ENCODE peak calls at places on chromosomes 16 and 17, in nine cellular contexts. Q, J, Y, Z, T, I, P, U and G are unnamed samples.
A peak's percentile ranks its signal among the peaks of the same experiment; 100 is the strongest.

GRCh38 chr16:71357681-71358080 is 842 bp upstream of the CALB2 start:
- DNase-seq in T (no peak), Y (no peak), J (no peak), Z (no peak), I (no peak), Q (no peak), P (no peak), U (no peak), G (no peak)

GRCh38 chr16:77374384-77374783 is 60.5 kb downstream of the ADAMTS18 start:
- DNase-seq in Y (no peak), J (no peak), U (peak; percentile 57), Z (no peak), Q (no peak), P (no peak), T (no peak), I (no peak), G (peak; percentile 57)

GRCh38 chr16:60815033-60815432 is 1221.2 kb downstream of the CDH8 start:
- DNase-seq in I (no peak), U (no peak), P (no peak), T (no peak), Q (no peak), J (no peak), Y (no peak), Z (no peak), G (no peak)

GRCh38 chr17:64534187-64534586 is 27.4 kb downstream of the CEP95 start:
- DNase-seq in J (no peak), I (no peak), Q (no peak), P (no peak), Z (no peak), T (no peak), U (no peak), Y (no peak), G (peak; percentile 10)

GRCh38 chr16:89637379-89637778 is 20.1 kb downstream of the CHMP1A start:
- DNase-seq in J (no peak), Q (no peak), P (no peak), I (no peak), T (no peak), U (no peak), Y (no peak), Z (no peak), G (no peak)

GRCh38 chr16:50494501-50495491 is 53.4 kb upstream of the NKD1 start:
- DNase-seq in U (no peak), Q (no peak), I (no peak), T (no peak), J (no peak), P (no peak), Y (no peak), Z (no peak), G (no peak)

GRCh38 chr16:72836985-72837384 is 210.9 kb downstream of the ZFHX3 start:
- DNase-seq in P (no peak), I (no peak), Y (no peak), J (no peak), Q (no peak), T (no peak), Z (no peak), U (no peak), G (no peak)

GRCh38 chr17:9676742-9677387 is 31.5 kb downstream of the USP43 start:
- DNase-seq in Q (peak; percentile 33), Z (peak; percentile 90), I (no peak), Y (peak; percentile 30), J (no peak), P (peak; percentile 52), U (no peak), T (no peak), G (peak; percentile 99)

GRCh38 chr16:29891525-29892457 is 7.6 kb downstream of the SEZ6L2 start:
- DNase-seq in U (peak; percentile 64), Z (no peak), T (no peak), Y (no peak), P (no peak), Q (no peak), J (no peak), I (no peak), G (no peak)

GRCh38 chr17:16211601-16212000 is 3.7 kb downstream of the NCOR1 start:
- DNase-seq in U (no peak), T (no peak), Y (no peak), Z (no peak), P (peak; percentile 70), J (no peak), Q (no peak), I (no peak), G (no peak)

GRCh38 chr16:67199808-67200198 is 872 bp downstream of the ELMO3 start:
- DNase-seq in Y (no peak), I (no peak), Z (no peak), J (no peak), Q (no peak), P (no peak), U (no peak), T (peak; percentile 75), G (no peak)

GRCh38 chr16:53156516-53156915 is 101.7 kb downstream of the CHD9 start:
- DNase-seq in U (no peak), Y (no peak), J (no peak), I (no peak), Z (peak; percentile 45), T (no peak), P (peak; percentile 50), Q (peak; percentile 35), G (no peak)

GRCh38 chr17:62933986-62934385 is 32.0 kb upstream of the TANC2 start:
- DNase-seq in I (no peak), Q (no peak), P (peak; percentile 58), Y (no peak), J (no peak), U (peak; percentile 35), Z (no peak), T (no peak), G (no peak)

GRCh38 chr17:74959826-74960738 is 12.5 kb downstream of the HID1 start:
- DNase-seq in I (no peak), Q (no peak), J (no peak), U (no peak), Y (no peak), P (peak; percentile 17), T (peak; percentile 73), Z (no peak), G (peak; percentile 55)

GRCh38 chr16:75152635-75153034 is 4.3 kb downstream of the ZFP1 start:
- DNase-seq in U (no peak), I (no peak), T (no peak), Y (no peak), J (no peak), Z (no peak), Q (no peak), P (no peak), G (no peak)

GRCh38 chr17:72976971-72977767 is 115.3 kb downstream of the SLC39A11 start:
- DNase-seq in Z (peak; percentile 89), U (peak; percentile 75), T (no peak), Q (peak; percentile 95), J (peak; percentile 26), I (no peak), Y (no peak), P (peak; percentile 88), G (peak; percentile 68)

GRCh38 chr16:83272843-83273242 is 534.9 kb upstream of the HSBP1 start:
- DNase-seq in Y (no peak), I (no peak), J (no peak), Z (no peak), Q (no peak), P (no peak), T (no peak), U (no peak), G (no peak)
- TF ChIP-seq CTCF in Y (no peak), I (no peak), J (no peak), Z (no peak), Q (no peak), P (no peak), T (no peak), U (no peak), G (no peak)

DNA sequence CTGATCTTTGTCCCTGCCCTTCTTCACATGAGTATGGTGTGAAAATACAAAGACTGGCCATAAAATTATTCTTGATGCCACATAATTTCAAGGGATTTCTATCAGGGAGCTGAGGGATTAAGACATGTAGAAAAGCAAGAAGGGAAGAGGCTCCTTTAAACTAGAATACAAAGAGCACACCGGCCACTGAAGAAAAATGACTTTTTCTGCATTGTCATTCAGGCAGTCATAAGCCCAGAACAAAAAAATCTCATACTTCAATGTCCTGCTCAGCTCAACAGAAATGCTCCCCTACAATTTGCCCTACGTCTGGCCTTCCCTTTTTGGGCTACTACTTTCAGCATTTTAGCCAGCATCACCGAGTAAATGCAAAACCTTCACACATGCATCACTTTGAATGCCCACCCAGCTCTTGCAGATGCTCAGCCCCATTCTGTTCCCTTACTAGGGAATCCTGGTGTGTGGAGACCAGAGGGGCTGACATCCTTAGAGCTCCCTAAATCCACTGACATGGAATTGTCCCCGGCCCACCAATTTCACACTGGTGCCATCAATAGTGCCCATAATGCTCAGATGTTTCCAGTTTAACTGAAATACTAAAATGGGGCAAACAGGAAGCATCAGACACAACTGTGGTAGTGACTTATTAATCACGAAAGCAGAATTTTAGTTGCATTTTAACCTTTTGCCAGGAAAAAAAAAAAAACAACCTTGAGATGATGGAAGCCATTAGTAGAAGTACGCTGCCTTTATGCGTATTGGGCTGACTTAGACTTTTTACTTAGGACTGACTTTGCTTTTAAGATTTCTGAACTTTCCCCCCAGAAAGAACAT is 2.7 kb downstream of the MAP3K14 start:
- DNase-seq in I (no peak), Z (no peak), Q (no peak), T (no peak), Y (no peak), P (no peak), U (no peak), J (no peak), G (no peak)
- H3K4me3 ChIP-seq in I (peak overlapping the region; percentile 78), Z (peak overlapping the region; percentile 98), Q (peak overlapping the region; percentile 96), T (no peak overlapping the region), Y (peak overlapping the region; percentile 83), P (peak overlapping the region; percentile 90), U (no peak overlapping the region), J (no peak overlapping the region), G (no peak overlapping the region)

DNA sequence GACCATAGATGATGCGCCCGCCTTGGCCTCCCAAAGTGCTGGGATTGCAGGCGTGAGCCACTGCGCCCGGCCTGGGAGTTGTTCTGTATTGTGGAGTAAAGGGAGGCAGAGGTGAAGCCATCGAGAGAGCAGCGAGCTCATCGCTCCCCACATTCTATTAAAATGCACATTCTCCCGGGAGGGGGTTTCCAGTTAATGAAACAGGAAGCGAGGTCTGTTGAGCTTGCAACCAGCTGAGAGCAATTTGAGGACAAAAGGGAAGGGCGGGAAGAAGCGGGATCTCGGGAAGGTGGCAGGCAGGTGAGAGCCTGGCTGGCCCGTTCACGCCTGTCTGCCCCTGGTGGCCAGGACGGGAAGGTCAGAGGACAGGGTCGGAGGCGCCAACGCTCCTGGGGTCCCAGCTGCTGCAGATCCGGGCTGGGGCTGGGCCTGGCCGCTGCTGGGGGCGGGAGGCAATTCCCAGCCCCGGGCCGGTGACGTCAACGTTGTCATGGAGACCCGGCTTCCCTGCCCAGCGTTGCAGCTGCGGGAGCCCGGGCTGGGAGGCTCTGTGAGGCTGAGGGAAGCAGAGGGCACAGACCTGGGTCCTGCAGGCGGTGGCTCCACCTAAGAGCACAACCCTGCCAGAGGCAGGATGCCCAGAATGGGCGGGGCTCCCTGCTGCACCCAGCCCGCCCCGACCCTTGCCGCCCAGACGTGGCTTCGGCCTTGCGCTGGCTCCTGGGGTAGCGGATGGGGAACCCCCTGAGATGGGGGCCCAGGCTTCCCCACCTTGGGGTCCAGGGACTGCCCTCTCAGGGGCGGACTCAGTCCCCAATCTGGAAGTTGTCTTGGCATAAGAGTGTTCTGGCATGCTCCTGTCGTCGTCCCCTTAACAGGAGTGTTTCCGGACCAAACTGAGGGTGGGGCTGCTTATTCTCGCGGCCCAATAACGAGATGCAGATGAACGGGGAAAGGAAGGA is 48.7 kb upstream of the PLCG2 start:
- DNase-seq in T (peak; percentile 93), P (peak; percentile 56), J (peak; percentile 94), Y (peak; percentile 55), Q (peak; percentile 75), U (peak; percentile 90), Z (peak; percentile 88), I (peak; percentile 21), G (peak; percentile 44)
- TF ChIP-seq CTCF in T (peak; percentile 66), P (peak; percentile 48), J (peak; percentile 38), Y (peak; percentile 63), Q (peak; percentile 69), U (peak; percentile 63), Z (peak; percentile 58), I (peak; percentile 45), G (peak; percentile 82)

GRCh38 chr16:87339086-87339723 is 22.0 kb upstream of the C16orf95 start:
- DNase-seq in U (no peak), Q (no peak), Y (no peak), Z (no peak), P (no peak), T (peak; percentile 32), J (no peak), I (no peak), G (no peak)
- H3K4me3 ChIP-seq in U (no peak overlapping the region), Q (no peak overlapping the region), Y (no peak overlapping the region), Z (no peak overlapping the region), P (no peak overlapping the region), T (no peak overlapping the region), J (no peak overlapping the region), I (no peak overlapping the region), G (no peak overlapping the region)